ENCODE peak calls at places on chromosome 17, in five cellular contexts. Q, E, P, B and M are unnamed samples.
A peak's percentile ranks its signal among the peaks of the same experiment; 100 is the strongest.

GRCh38 chr17:19357351-19358140 is 5.0 kb downstream of the B9D1 start:
- DNase-seq in Q (no peak), E (no peak), P (no peak), B (no peak), M (peak; percentile 12)

GRCh38 chr17:32971171-32971570 is 20.5 kb upstream of the SPACA3 start:
- DNase-seq in Q (no peak), E (peak; percentile 51), P (peak; percentile 42), B (no peak), M (no peak)

GRCh38 chr17:20852541-20853370 is 190.1 kb downstream of the USP22 start:
- DNase-seq in Q (no peak), E (no peak), P (no peak), B (peak; percentile 61), M (peak; percentile 44)

GRCh38 chr17:34222732-34223486 is 32.2 kb upstream of the CCL2 start:
- DNase-seq in Q (no peak), E (no peak), P (no peak), B (no peak), M (no peak)

GRCh38 chr17:8056232-8056975 is 17.5 kb downstream of the ALOX15B start:
- DNase-seq in Q (no peak), E (peak; percentile 27), P (peak; percentile 81), B (peak; percentile 84), M (no peak)

GRCh38 chr17:65797809-65798208 is 236.4 kb upstream of the AXIN2 start:
- DNase-seq in Q (no peak), E (no peak), P (no peak), B (no peak), M (no peak)

GRCh38 chr17:79524201-79524882 is 86.5 kb downstream of the RBFOX3 start:
- DNase-seq in Q (no peak), E (no peak), P (no peak), B (no peak), M (no peak)

GRCh38 chr17:37179893-37180292 is 195.9 kb upstream of the C17orf78 start:
- DNase-seq in Q (no peak), E (no peak), P (no peak), B (no peak), M (no peak)

GRCh38 chr17:353838-354234 is 1.2 kb upstream of the RPH3AL start:
- DNase-seq in Q (no peak), E (no peak), P (no peak), B (no peak), M (no peak)

GRCh38 chr17:82536220-82537201 is 17.0 kb downstream of the FOXK2 start:
- DNase-seq in Q (no peak), E (no peak), P (peak; percentile 45), B (peak; percentile 30), M (peak; percentile 80)

GRCh38 chr17:62653002-62653830 is 25.7 kb downstream of the MRC2 start:
- DNase-seq in Q (peak; percentile 64), E (no peak), P (peak; percentile 63), B (no peak), M (peak; percentile 70)

GRCh38 chr17:1709971-1710806 is at the start of gene TLCD2:
- DNase-seq in Q (peak; percentile 55), E (peak; percentile 18), P (peak; percentile 80), B (peak; percentile 71), M (peak; percentile 82)

GRCh38 chr17:68612923-68613292 is 11.7 kb upstream of the FAM20A start:
- DNase-seq in Q (no peak), E (no peak), P (no peak), B (no peak), M (no peak)

GRCh38 chr17:48239603-48239995 is 132.0 kb downstream of the SNX11 start:
- DNase-seq in Q (no peak), E (no peak), P (no peak), B (no peak), M (no peak)

GRCh38 chr17:75267146-75267402 is 4.0 kb downstream of the MIF4GD start:
- DNase-seq in Q (no peak), E (no peak), P (no peak), B (no peak), M (no peak)

GRCh38 chr17:75267403-75268232 is 3.4 kb downstream of the MIF4GD start:
- DNase-seq in Q (no peak), E (no peak), P (no peak), B (no peak), M (no peak)

GRCh38 chr17:75265614-75266314 is 4.1 kb downstream of the MRPS7 start:
- DNase-seq in Q (no peak), E (no peak), P (no peak), B (no peak), M (no peak)

GRCh38 chr17:75268931-75269330 is 2.1 kb downstream of the MIF4GD start:
- DNase-seq in Q (no peak), E (no peak), P (no peak), B (no peak), M (no peak)

GRCh38 chr17:75266315-75267145 is 4.5 kb downstream of the MIF4GD start:
- DNase-seq in Q (no peak), E (no peak), P (no peak), B (no peak), M (no peak)
- H3K4me3 ChIP-seq in Q (no peak overlapping the region), E (no peak overlapping the region), P (no peak overlapping the region), B (no peak overlapping the region), M (no peak overlapping the region)

GRCh38 chr17:74738051-74738996 is 1.3 kb downstream of the RAB37 start:
- DNase-seq in Q (peak; percentile 93), E (no peak), P (peak; percentile 65), B (no peak), M (no peak)
- H3K4me3 ChIP-seq in Q (peak overlapping the region; percentile 65), E (no peak overlapping the region), P (peak overlapping the region; percentile 48), B (no peak overlapping the region), M (no peak overlapping the region)

GRCh38 chr17:46850688-46851028 is 725 bp upstream of the WNT9B start:
- DNase-seq in Q (no peak), E (no peak), P (no peak), B (no peak), M (no peak)
- H3K4me3 ChIP-seq in Q (no peak overlapping the region), E (no peak overlapping the region), P (peak overlapping the region; percentile 45), B (peak overlapping the region; percentile 38), M (no peak overlapping the region)

DNA sequence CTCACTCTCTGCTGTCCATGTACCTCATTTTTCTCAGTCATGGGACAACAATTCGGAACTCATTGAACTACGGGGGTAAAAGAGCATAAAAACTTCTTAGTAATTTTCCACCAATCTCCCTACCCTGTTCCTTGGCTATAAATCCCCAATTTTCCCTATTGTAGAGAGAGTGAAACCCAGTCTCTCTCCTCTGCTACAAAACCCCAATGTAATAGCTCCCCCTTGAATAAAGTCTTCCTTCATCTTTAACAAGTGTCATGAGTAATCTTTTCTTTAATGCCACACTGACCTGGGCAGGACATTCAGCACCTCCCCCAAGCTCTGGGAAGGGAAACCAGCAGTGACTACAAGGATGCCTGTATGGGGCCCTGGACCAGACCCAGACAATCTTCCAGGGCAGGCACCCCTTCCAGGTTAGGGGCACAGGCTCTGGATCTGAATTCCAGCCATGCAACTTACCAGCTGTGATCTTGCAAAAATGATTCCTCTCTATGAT is 10.2 kb upstream of the EIF1 start:
- DNase-seq in Q (no peak), E (no peak), P (no peak), B (no peak), M (no peak)
- H3K4me3 ChIP-seq in Q (peak overlapping the region; percentile 52), E (peak overlapping the region; percentile 30), P (peak overlapping the region; percentile 11), B (no peak overlapping the region), M (no peak overlapping the region)

DNA sequence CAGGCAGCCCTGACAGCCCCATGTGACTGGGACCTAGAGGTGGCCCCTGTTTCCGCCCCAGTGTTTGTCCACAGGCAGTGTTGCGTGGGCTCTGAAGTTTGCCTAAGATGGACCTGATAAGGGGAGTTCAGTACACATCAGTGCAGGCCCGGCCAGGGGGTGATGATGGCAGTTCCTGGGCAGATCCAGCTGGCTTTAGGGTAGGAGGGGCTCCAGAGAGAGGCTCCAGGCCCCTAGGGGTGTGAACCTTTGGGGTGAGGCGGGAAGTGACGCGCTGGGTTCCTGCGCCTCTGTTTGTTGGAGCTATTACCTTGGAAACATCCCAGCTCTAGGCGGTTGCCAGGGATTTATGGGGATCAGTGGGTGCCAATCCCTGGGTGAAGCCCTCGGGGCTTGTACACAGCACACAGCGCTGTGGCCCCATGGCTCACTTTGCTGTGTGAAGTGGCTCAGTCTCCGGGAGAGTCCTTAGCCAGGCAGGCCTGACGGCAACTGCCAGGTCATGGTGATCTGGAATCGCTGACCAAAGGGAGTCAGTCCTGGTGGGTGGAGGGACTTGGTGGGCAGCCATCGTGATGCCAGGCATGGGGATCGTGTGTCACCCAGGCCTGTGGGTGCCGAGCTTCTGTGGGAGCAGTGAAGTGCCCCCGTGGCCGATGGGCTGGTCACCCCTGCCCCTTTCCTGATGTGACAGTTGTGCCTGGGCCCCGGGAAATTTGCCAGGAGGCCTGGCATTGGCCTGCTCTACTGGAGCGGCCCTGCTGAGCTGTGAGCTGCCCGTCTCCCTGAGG is 146.1 kb downstream of the SEC14L1 start:
- DNase-seq in Q (no peak), E (no peak), P (peak; percentile 88), B (peak; percentile 95), M (no peak)
- H3K4me3 ChIP-seq in Q (no peak overlapping the region), E (no peak overlapping the region), P (no peak overlapping the region), B (peak overlapping the region; percentile 13), M (no peak overlapping the region)

GRCh38 chr17:76671123-76671911 is 27.8 kb upstream of the ST6GALNAC1 start:
- DNase-seq in Q (peak; percentile 99), E (peak; percentile 100), P (peak; percentile 100), B (peak; percentile 100), M (peak; percentile 99)
- H3K4me3 ChIP-seq in Q (peak overlapping the region; percentile 79), E (peak overlapping the region; percentile 69), P (peak overlapping the region; percentile 62), B (peak overlapping the region; percentile 41), M (peak overlapping the region; percentile 77)